ENCODE peak calls at places on chromosome 21, in seven cellular contexts. X, S, P, W, N, B and M are unnamed samples.
A peak's percentile ranks its signal among the peaks of the same experiment; 100 is the strongest.

GRCh38 chr21:39788383-39788782 is 43.4 kb downstream of the IGSF5 start:
- DNase-seq in P (no peak), B (peak; percentile 80), X (peak; percentile 38), N (peak; percentile 77), S (peak; percentile 66), W (peak; percentile 47), M (peak; percentile 85)

GRCh38 chr21:44654576-44654950 is at the start of gene KRTAP12-4:
- DNase-seq in N (no peak), W (no peak), B (no peak), P (no peak), S (no peak), X (no peak), M (no peak)

GRCh38 chr21:26813426-26813998 is 31.7 kb downstream of the ADAMTS1 start:
- DNase-seq in X (no peak), P (no peak), B (no peak), S (no peak), N (no peak), W (no peak), M (no peak)

GRCh38 chr21:43308511-43309283 is 118.2 kb downstream of the SIK1 start:
- DNase-seq in N (no peak), X (no peak), P (no peak), W (peak; percentile 7), B (no peak), S (peak; percentile 55), M (no peak)

GRCh38 chr21:32455548-32455947 is 43.0 kb downstream of the EVA1C start:
- DNase-seq in N (no peak), X (no peak), S (no peak), P (no peak), W (no peak), B (no peak), M (no peak)

GRCh38 chr21:34736116-34736870 is 67.5 kb downstream of the CLIC6 start:
- DNase-seq in X (no peak), W (peak; percentile 30), N (no peak), P (no peak), S (no peak), B (peak; percentile 45), M (no peak)

GRCh38 chr21:36773111-36773510 is 74.2 kb downstream of the SIM2 start:
- DNase-seq in S (no peak), N (peak; percentile 80), P (no peak), B (peak; percentile 33), X (peak; percentile 46), W (peak; percentile 88), M (peak; percentile 68)

GRCh38 chr21:46266946-46267345 is 18.5 kb downstream of the MCM3AP start:
- DNase-seq in B (no peak), P (no peak), N (no peak), W (no peak), S (no peak), X (no peak), M (no peak)

GRCh38 chr21:42164064-42164789 is 54.7 kb upstream of the ABCG1 start:
- DNase-seq in P (peak; percentile 51), W (peak; percentile 53), X (peak; percentile 60), B (no peak), N (peak; percentile 48), S (no peak), M (no peak)

GRCh38 chr21:34204481-34205439 is 131.4 kb downstream of the MRPS6 start:
- DNase-seq in N (no peak), B (no peak), P (no peak), X (no peak), W (no peak), S (no peak), M (peak; percentile 69)

GRCh38 chr21:34110594-34111202 is 37.3 kb downstream of the MRPS6 start:
- DNase-seq in S (no peak), N (no peak), W (no peak), X (no peak), P (no peak), B (no peak), M (no peak)

GRCh38 chr21:21187579-21187978 is 189.4 kb downstream of the NCAM2 start:
- DNase-seq in P (no peak), W (no peak), S (no peak), X (no peak), B (no peak), N (no peak), M (no peak)

GRCh38 chr21:44709426-44710293 is 1.7 kb downstream of the TSPEAR start:
- DNase-seq in P (no peak), X (no peak), W (no peak), S (peak; percentile 46), B (no peak), N (no peak), M (peak; percentile 52)

GRCh38 chr21:30408782-30409494 is 13.1 kb downstream of the KRTAP13-1 start:
- DNase-seq in B (no peak), W (no peak), N (peak; percentile 87), P (no peak), S (no peak), X (no peak), M (no peak)